ENCODE peak calls at places on chromosomes 5 and 9, in nine cellular contexts. E is iPS DF 6.9; I is psoas muscle; H is aorta; Z is A549; Y is left lung; O is CD4-positive, alpha-beta memory T cell; F is fibroblast of lung; A is HCT116. Q is an unnamed sample. For H3K4me1, the result is how much of the 10 kb centered on the place peaks cover.

GRCh38 chr5:172848419-172848818 is 14.4 kb downstream of the ERGIC1 start:
- DNase-seq in Y (no peak), O (no peak), A (no peak), Z (no peak), I (no peak), E (no peak), F (no peak), H (no peak), Q (no peak)

GRCh38 chr5:59299006-59299405 is 594.5 kb downstream of the PDE4D start:
- DNase-seq in I (no peak), O (no peak), A (no peak), H (no peak), Y (no peak), F (peak), Z (no peak), E (no peak), Q (peak)

GRCh38 chr9:36849943-36850342 is 184.1 kb downstream of the PAX5 start:
- DNase-seq in Z (no peak), H (no peak), E (no peak), F (no peak), A (no peak), O (no peak), Y (no peak), I (peak), Q (no peak)

GRCh38 chr5:79488775-79489174 is 25.2 kb downstream of the HOMER1 start:
- DNase-seq in E (no peak), I (no peak), Y (no peak), O (no peak), H (no peak), A (no peak), F (peak), Z (no peak), Q (no peak)

GRCh38 chr5:132489051-132489770 is 1.4 kb downstream of the IRF1 start:
- DNase-seq in E (no peak), O (peak), H (no peak), F (no peak), Z (no peak), Y (peak), I (no peak), A (no peak), Q (no peak)

GRCh38 chr5:123037104-123037418 is 536 bp upstream of the PPIC start:
- DNase-seq in F (no peak), A (no peak), O (no peak), I (no peak), Y (no peak), Z (no peak), E (no peak), H (no peak), Q (no peak)

GRCh38 chr5:125348221-125348692 is 601.8 kb upstream of the ZNF608 start:
- DNase-seq in H (peak), E (no peak), I (peak), A (no peak), F (peak), Z (no peak), O (no peak), Y (no peak), Q (no peak)

GRCh38 chr9:1235650-1236401 is 185.7 kb downstream of the DMRT2 start:
- DNase-seq in E (no peak), H (no peak), F (no peak), A (no peak), Z (no peak), Y (no peak), O (no peak), I (no peak), Q (no peak)

GRCh38 chr9:119968837-119969707 is 599.8 kb upstream of the BRINP1 start:
- DNase-seq in O (no peak), H (peak), Y (peak), A (peak), E (peak), I (peak), Z (peak), F (peak), Q (peak)

GRCh38 chr5:39604491-39604890 is 179.7 kb upstream of the DAB2 start:
- DNase-seq in H (no peak), Y (no peak), F (no peak), O (no peak), Z (no peak), E (no peak), A (no peak), I (no peak), Q (no peak)

GRCh38 chr5:138467711-138468132 is 2.4 kb downstream of the EGR1 start:
- DNase-seq in E (no peak), O (no peak), I (no peak), H (no peak), Y (no peak), A (no peak), Z (no peak), F (no peak), Q (no peak)

GRCh38 chr5:126016256-126016655 is 407.0 kb upstream of the GRAMD2B start:
- DNase-seq in H (peak), Z (no peak), O (no peak), F (peak), E (no peak), Y (no peak), I (peak), A (no peak), Q (no peak)

GRCh38 chr9:126756876-126757415 is 47.9 kb upstream of the ZBTB43 start:
- DNase-seq in I (no peak), Z (no peak), F (no peak), H (no peak), O (no peak), E (no peak), Y (no peak), A (no peak), Q (peak)

GRCh38 chr5:5046680-5047502 is 93.2 kb upstream of the ADAMTS16 start:
- DNase-seq in A (no peak), F (no peak), H (no peak), E (no peak), I (no peak), Z (no peak), O (no peak), Y (no peak), Q (no peak)
- H3K4me1 ChIP-seq in A (under half), F (under half), H (under half), E (under half), I (under half), Z (under half), O (under half), Y (under half), Q (under half)

GRCh38 chr5:180684623-180685161 is 35.3 kb upstream of the FLT4 start:
- DNase-seq in E (no peak), Y (no peak), F (no peak), Z (no peak), O (no peak), I (no peak), A (no peak), H (no peak), Q (no peak)
- H3K4me1 ChIP-seq in E (under half), Y (under half), F (under half), Z (under half), O (under half), I (under half), A (under half), H (under half), Q (under half)

GRCh38 chr9:137189297-137190295 is 1.1 kb downstream of the SSNA1 start:
- DNase-seq in H (no peak), F (no peak), E (no peak), Z (no peak), I (no peak), O (no peak), Y (no peak), A (no peak), Q (no peak)

GRCh38 chr9:137191691-137192447 is 3.4 kb downstream of the SSNA1 start:
- DNase-seq in E (no peak), H (no peak), I (no peak), O (no peak), Z (no peak), Y (no peak), A (no peak), F (no peak), Q (no peak)

GRCh38 chr9:137191245-137191644 is 2.8 kb downstream of the SSNA1 start:
- DNase-seq in H (no peak), F (no peak), Y (no peak), E (no peak), A (no peak), Z (no peak), O (no peak), I (no peak), Q (no peak)

GRCh38 chr9:137188490-137189296 is at the start of the genes ANAPC2 and SSNA1:
- DNase-seq in O (peak), I (peak), H (peak), Y (peak), Z (peak), F (peak), E (peak), A (peak), Q (peak)

GRCh38 chr9:137190315-137190853 is 1.9 kb downstream of the SSNA1 start:
- DNase-seq in E (no peak), H (no peak), A (no peak), Z (no peak), F (no peak), I (no peak), Y (no peak), O (no peak), Q (no peak)
- H3K4me1 ChIP-seq in E (under half), H (under half), A (under half), Z (under half), F (under half), I (half or more), Y (under half), O (under half), Q (under half)

DNA sequence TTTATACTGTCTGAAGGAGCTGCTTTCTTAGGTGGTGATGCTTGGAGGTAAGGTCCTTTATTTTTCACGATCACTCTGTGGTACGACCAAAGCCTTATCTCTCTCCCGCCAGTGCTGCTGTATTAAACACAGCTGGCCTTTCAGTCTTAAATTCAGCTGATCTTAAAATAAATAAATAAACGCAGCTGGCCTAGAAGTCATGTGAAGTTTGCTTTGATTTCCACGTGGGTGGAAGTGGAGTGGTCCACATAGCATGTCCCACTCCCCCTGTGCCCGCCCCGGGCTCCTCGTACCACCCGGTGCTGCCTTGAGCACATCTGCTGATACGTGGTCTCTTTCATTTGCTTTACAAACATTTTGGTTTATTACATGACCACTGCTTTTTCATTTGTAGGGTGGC is 260.4 kb downstream of the FANCC start:
- DNase-seq in Y (no peak), Z (no peak), I (no peak), O (no peak), F (peak), E (no peak), A (no peak), H (no peak), Q (peak)
- H3K4me1 ChIP-seq in Y (under half), Z (half or more), I (half or more), O (under half), F (under half), E (under half), A (under half), H (under half), Q (half or more)

GRCh38 chr5:40685191-40685590 is 5.5 kb downstream of the PTGER4 start:
- DNase-seq in H (no peak), E (no peak), Z (no peak), O (no peak), F (no peak), I (no peak), A (no peak), Y (no peak), Q (no peak)
- H3K4me1 ChIP-seq in H (under half), E (under half), Z (under half), O (half or more), F (under half), I (under half), A (under half), Y (under half), Q (under half)

GRCh38 chr5:140301136-140301535 is 1.8 kb downstream of the PFDN1 start:
- DNase-seq in O (no peak), Z (no peak), E (no peak), Y (no peak), A (no peak), I (no peak), H (no peak), F (no peak), Q (no peak)
- H3K4me1 ChIP-seq in O (under half), Z (under half), E (under half), Y (under half), A (under half), I (under half), H (under half), F (under half), Q (under half)

GRCh38 chr5:34045996-34046395 is 3.0 kb upstream of the C1QTNF3 start:
- DNase-seq in O (no peak), A (no peak), Z (peak), H (no peak), Y (no peak), F (peak), E (no peak), I (no peak), Q (no peak)
- H3K4me1 ChIP-seq in O (under half), A (under half), Z (under half), H (under half), Y (under half), F (under half), E (under half), I (under half), Q (under half)

GRCh38 chr5:142839711-142840441 is 69.7 kb downstream of the ARHGAP26 start:
- DNase-seq in F (no peak), I (peak), Y (no peak), O (no peak), H (peak), E (no peak), Z (peak), A (no peak), Q (no peak)
- H3K4me1 ChIP-seq in F (under half), I (under half), Y (under half), O (under half), H (under half), E (under half), Z (under half), A (under half), Q (under half)

GRCh38 chr5:7875151-7875550 is 6.2 kb downstream of the MTRR start:
- DNase-seq in H (no peak), Y (no peak), I (no peak), E (no peak), O (no peak), A (no peak), Z (no peak), F (no peak), Q (no peak)
- H3K4me1 ChIP-seq in H (under half), Y (under half), I (under half), E (under half), O (half or more), A (under half), Z (half or more), F (under half), Q (under half)

Q was measured in SJCRH30.